ENCODE peak calls at places on chromosomes 2 and 18, in nine cellular contexts. I is stimulated activated CD4-positive, alpha-beta T cell treated with anti-CD3 and anti-CD28 coated beads, Interleukin-1b, Interleukin-23, amount 100 ng/mL, for 1 hour; L is iPS-NIHi11; N is iris pigment epithelial cell; X is NAMALWA; Q is activated naive CD8-positive, alpha-beta T cell treated with anti-CD3 and anti-CD28 coated beads for 36 hours; C is upper lobe of right lung; K is neuronal stem cell; P is astrocyte of the cerebellum. Y is an unnamed sample.

GRCh38 chr2:160491922-160492371 is 1.7 kb downstream of the RBMS1 start:
- DNase-seq in I (no peak), L (no peak), N (peak), X (no peak), Q (no peak), C (no peak), K (no peak), P (no peak), Y (no peak)

GRCh38 chr18:77571743-77572142 is 322.1 kb downstream of the GALR1 start:
- DNase-seq in I (no peak), L (no peak), N (no peak), X (no peak), Q (no peak), C (no peak), K (no peak), P (no peak), Y (no peak)

GRCh38 chr2:26576565-26577441 is 64.4 kb downstream of the CIB4 start:
- DNase-seq in I (no peak), L (no peak), N (no peak), X (no peak), Q (no peak), C (peak), K (no peak), P (no peak), Y (no peak)

GRCh38 chr2:224882291-224883171 is 159.7 kb downstream of the DOCK10 start:
- DNase-seq in I (no peak), L (no peak), N (peak), X (no peak), Q (no peak), C (no peak), K (no peak), P (peak), Y (no peak)

GRCh38 chr2:186732843-186733242 is 39.0 kb downstream of the FAM171B start:
- DNase-seq in I (no peak), L (no peak), N (no peak), X (no peak), Q (no peak), C (no peak), K (no peak), P (no peak), Y (no peak)

GRCh38 chr18:477565-477964 is 22.9 kb downstream of the COLEC12 start:
- DNase-seq in I (no peak), L (peak), N (no peak), X (peak), Q (no peak), C (no peak), K (no peak), P (no peak), Y (no peak)

GRCh38 chr2:11955314-11955713 is 208.9 kb downstream of the LPIN1 start:
- DNase-seq in I (no peak), L (no peak), N (no peak), X (no peak), Q (no peak), C (no peak), K (no peak), P (no peak), Y (no peak)

GRCh38 chr2:195106681-195107380 is 550.2 kb upstream of the SLC39A10 start:
- DNase-seq in I (no peak), L (no peak), N (no peak), X (no peak), Q (no peak), C (no peak), K (no peak), P (no peak), Y (no peak)

GRCh38 chr2:67346718-67347407 is 50.3 kb upstream of the ETAA1 start:
- DNase-seq in I (no peak), L (no peak), N (peak), X (no peak), Q (no peak), C (no peak), K (no peak), P (no peak), Y (no peak)

GRCh38 chr18:40866013-40866644 is 1088.9 kb upstream of the PIK3C3 start:
- DNase-seq in I (no peak), L (no peak), N (peak), X (peak), Q (no peak), C (no peak), K (no peak), P (no peak), Y (no peak)

GRCh38 chr2:129903586-129904425 is 75.7 kb upstream of the RAB6C start:
- DNase-seq in I (no peak), L (peak), N (no peak), X (peak), Q (no peak), C (peak), K (no peak), P (no peak), Y (no peak)

GRCh38 chr18:68121826-68122225 is 593.1 kb downstream of the TMX3 start:
- DNase-seq in I (no peak), L (no peak), N (peak), X (no peak), Q (no peak), C (no peak), K (no peak), P (no peak), Y (no peak)

GRCh38 chr18:421236-422155 is 79.0 kb downstream of the COLEC12 start:
- DNase-seq in I (no peak), L (no peak), N (peak), X (no peak), Q (no peak), C (no peak), K (no peak), P (peak), Y (no peak)

GRCh38 chr2:176581557-176582150 is 312.4 kb downstream of the MTX2 start:
- DNase-seq in I (no peak), L (no peak), N (peak), X (no peak), Q (no peak), C (no peak), K (no peak), P (no peak), Y (no peak)

GRCh38 chr2:239716536-239717318 is 308.4 kb downstream of the NDUFA10 start:
- DNase-seq in I (no peak), L (no peak), N (no peak), X (no peak), Q (no peak), C (peak), K (no peak), P (no peak), Y (peak)

GRCh38 chr18:35515460-35516130 is 17.8 kb upstream of the INO80C start:
- DNase-seq in I (no peak), L (no peak), N (no peak), X (no peak), Q (no peak), C (no peak), K (no peak), P (no peak), Y (no peak)

GRCh38 chr2:218026676-218027425 is 24.1 kb upstream of the TNS1 start:
- DNase-seq in I (no peak), L (peak), N (no peak), X (no peak), Q (no peak), C (peak), K (no peak), P (no peak), Y (peak)

GRCh38 chr2:160720098-160720497 is 226.5 kb upstream of the RBMS1 start:
- DNase-seq in I (no peak), L (no peak), N (no peak), X (no peak), Q (no peak), C (no peak), K (no peak), P (no peak), Y (no peak)

GRCh38 chr2:127874378-127875271 is 11.1 kb downstream of the AMMECR1L start:
- DNase-seq in I (no peak), L (no peak), N (no peak), X (no peak), Q (no peak), C (no peak), K (peak), P (no peak), Y (no peak)

GRCh38 chr18:45728341-45729010 is 4.5 kb downstream of the SLC14A1 start:
- DNase-seq in I (no peak), L (no peak), N (no peak), X (no peak), Q (no peak), C (no peak), K (no peak), P (no peak), Y (no peak)

GRCh38 chr2:233325814-233326213 is 18.2 kb downstream of the SAG start:
- DNase-seq in I (no peak), L (no peak), N (no peak), X (no peak), Q (no peak), C (no peak), K (no peak), P (no peak), Y (no peak)

GRCh38 chr2:43539991-43540860 is 55.6 kb downstream of the THADA start:
- DNase-seq in I (no peak), L (no peak), N (peak), X (no peak), Q (no peak), C (no peak), K (no peak), P (peak), Y (peak)

GRCh38 chr2:239234826-239235175 is 166.0 kb downstream of the HDAC4 start:
- DNase-seq in I (no peak), L (no peak), N (no peak), X (no peak), Q (no peak), C (no peak), K (no peak), P (no peak), Y (no peak)

GRCh38 chr2:75558786-75559428 is 1.8 kb downstream of the EVA1A start:
- DNase-seq in I (no peak), L (no peak), N (peak), X (no peak), Q (no peak), C (no peak), K (no peak), P (no peak), Y (no peak)

GRCh38 chr2:61951876-61952275 is 46.4 kb downstream of the COMMD1 start:
- DNase-seq in I (no peak), L (no peak), N (peak), X (no peak), Q (no peak), C (no peak), K (no peak), P (no peak), Y (no peak)

GRCh38 chr18:80241919-80242777 is 5.2 kb downstream of the PARD6G start:
- DNase-seq in I (no peak), L (no peak), N (no peak), X (no peak), Q (no peak), C (peak), K (no peak), P (no peak), Y (no peak)

GRCh38 chr2:46385786-46386577 is 88.8 kb downstream of the EPAS1 start:
- DNase-seq in I (no peak), L (no peak), N (peak), X (no peak), Q (no peak), C (no peak), K (no peak), P (no peak), Y (no peak)

GRCh38 chr2:30979822-30980245 is 158.4 kb downstream of the GALNT14 start:
- DNase-seq in I (no peak), L (peak), N (peak), X (no peak), Q (no peak), C (no peak), K (no peak), P (no peak), Y (no peak)

GRCh38 chr2:44553456-44553855 is 191.7 kb downstream of the CAMKMT start:
- DNase-seq in I (no peak), L (no peak), N (peak), X (no peak), Q (no peak), C (no peak), K (no peak), P (peak), Y (no peak)

GRCh38 chr2:233112261-233113113 is 52.3 kb downstream of the INPP5D start:
- DNase-seq in I (no peak), L (no peak), N (no peak), X (no peak), Q (no peak), C (peak), K (no peak), P (no peak), Y (no peak)

GRCh38 chr2:43127941-43128561 is 98.4 kb downstream of the ZFP36L2 start:
- DNase-seq in I (no peak), L (no peak), N (no peak), X (no peak), Q (no peak), C (peak), K (no peak), P (no peak), Y (no peak)

GRCh38 chr18:46711444-46711863 is 45.4 kb downstream of the ST8SIA5 start:
- DNase-seq in I (no peak), L (no peak), N (no peak), X (peak), Q (no peak), C (no peak), K (no peak), P (no peak), Y (no peak)

GRCh38 chr18:58605027-58606020 is 23.6 kb downstream of the ALPK2 start:
- DNase-seq in I (no peak), L (no peak), N (peak), X (no peak), Q (peak), C (no peak), K (no peak), P (peak), Y (no peak)

GRCh38 chr2:237718277-237718634 is 80.3 kb upstream of the RBM44 start:
- DNase-seq in I (no peak), L (no peak), N (no peak), X (no peak), Q (no peak), C (no peak), K (no peak), P (no peak), Y (no peak)

GRCh38 chr18:63540131-63540530 is 2.0 kb upstream of the SERPINB12 start:
- DNase-seq in I (no peak), L (peak), N (peak), X (no peak), Q (no peak), C (no peak), K (peak), P (no peak), Y (no peak)

GRCh38 chr18:62606106-62606505 is 83.3 kb downstream of the ZCCHC2 start:
- DNase-seq in I (no peak), L (no peak), N (peak), X (no peak), Q (no peak), C (no peak), K (no peak), P (no peak), Y (no peak)

GRCh38 chr2:64667535-64667934 is 13.8 kb upstream of the SERTAD2 start:
- DNase-seq in I (no peak), L (no peak), N (no peak), X (peak), Q (no peak), C (no peak), K (no peak), P (no peak), Y (no peak)

Y was measured in lower lobe of right lung.